ENCODE peak calls at places on chromosomes 5 and 9, in nine cellular contexts. O is CD8-positive, alpha-beta T cell; B is left ventricle myocardium inferior; T is cardiac muscle cell; P is mucosa of descending colon; F is thyroid gland; Q is HCT116; Z is sigmoid colon; D is CD4-positive, alpha-beta memory T cell. L is an unnamed sample. For H3K36me3 and H3K4me1, the result is how much of the 10 kb centered on the place peaks cover.

GRCh38 chr9:78921341-78921740 is 624.4 kb downstream of the PSAT1 start:
- DNase-seq in O (no peak), B (no peak), T (no peak), P (no peak), F (no peak), Q (no peak), Z (no peak), D (no peak), L (no peak)

GRCh38 chr5:10707198-10708187 is 53.5 kb downstream of the DAP start:
- DNase-seq in O (no peak), B (no peak), T (no peak), P (no peak), F (no peak), Q (no peak), Z (no peak), D (no peak), L (no peak)

GRCh38 chr9:16100596-16101091 is 547.8 kb downstream of the CCDC171 start:
- DNase-seq in O (no peak), B (peak), T (peak), P (peak), F (peak), Q (no peak), Z (peak), D (no peak), L (no peak)

GRCh38 chr5:72210913-72211670 is 103.8 kb downstream of the MAP1B start:
- DNase-seq in O (no peak), B (peak), T (peak), P (peak), F (peak), Q (no peak), Z (no peak), D (no peak), L (no peak)

GRCh38 chr5:96333397-96333790 is 99.7 kb downstream of the PCSK1 start:
- DNase-seq in O (no peak), B (no peak), T (no peak), P (no peak), F (no peak), Q (no peak), Z (no peak), D (no peak), L (no peak)

GRCh38 chr5:34587355-34588241 is 68.5 kb upstream of the RAI14 start:
- DNase-seq in O (no peak), B (no peak), T (peak), P (no peak), F (no peak), Q (no peak), Z (no peak), D (no peak), L (no peak)

GRCh38 chr5:59178482-59178881 is 595.6 kb downstream of the RAB3C start:
- DNase-seq in O (no peak), B (no peak), T (no peak), P (no peak), F (no peak), Q (no peak), Z (no peak), D (no peak), L (no peak)

GRCh38 chr9:13971910-13972655 is 341.9 kb downstream of the NFIB start:
- DNase-seq in O (no peak), B (no peak), T (peak), P (no peak), F (peak), Q (no peak), Z (no peak), D (no peak), L (no peak)

GRCh38 chr5:141477815-141478214 is 2.0 kb downstream of the PCDHGC3 start:
- DNase-seq in O (no peak), B (no peak), T (no peak), P (no peak), F (no peak), Q (no peak), Z (no peak), D (no peak), L (no peak)

GRCh38 chr5:119681734-119682133 is 52.4 kb downstream of the FAM170A start:
- DNase-seq in O (no peak), B (no peak), T (no peak), P (no peak), F (no peak), Q (no peak), Z (no peak), D (no peak), L (no peak)

GRCh38 chr9:105436753-105437152 is 11.1 kb upstream of the FSD1L start:
- DNase-seq in O (no peak), B (no peak), T (no peak), P (no peak), F (no peak), Q (no peak), Z (no peak), D (no peak), L (no peak)

GRCh38 chr5:151162794-151163193 is 5.2 kb upstream of the ANXA6 start:
- DNase-seq in O (no peak), B (no peak), T (no peak), P (no peak), F (no peak), Q (no peak), Z (no peak), D (no peak), L (no peak)

GRCh38 chr5:133509742-133510079 is 102.6 kb downstream of the FSTL4 start:
- DNase-seq in O (no peak), B (no peak), T (no peak), P (no peak), F (no peak), Q (no peak), Z (no peak), D (no peak), L (no peak)

GRCh38 chr9:89635816-89636215 is 31.0 kb downstream of the GADD45G start:
- DNase-seq in O (no peak), B (no peak), T (peak), P (no peak), F (no peak), Q (no peak), Z (no peak), D (no peak), L (no peak)

GRCh38 chr9:124818431-124819281 is 34.6 kb upstream of the WDR38 start:
- DNase-seq in O (no peak), B (no peak), T (no peak), P (no peak), F (peak), Q (peak), Z (no peak), D (no peak), L (peak)

GRCh38 chr5:55679556-55679955 is 32.6 kb downstream of the SLC38A9 start:
- DNase-seq in O (no peak), B (no peak), T (no peak), P (no peak), F (no peak), Q (no peak), Z (no peak), D (no peak), L (no peak)

GRCh38 chr5:60698316-60698715 is 1.6 kb downstream of the DEPDC1B start:
- DNase-seq in O (no peak), B (no peak), T (no peak), P (no peak), F (no peak), Q (no peak), Z (no peak), D (no peak), L (no peak)

GRCh38 chr5:42057254-42057690 is 132.2 kb downstream of the FBXO4 start:
- DNase-seq in O (peak), B (no peak), T (peak), P (peak), F (peak), Q (peak), Z (no peak), D (peak), L (peak)

GRCh38 chr9:135130266-135130976 is 43.0 kb downstream of the OLFM1 start:
- DNase-seq in O (no peak), B (no peak), T (no peak), P (peak), F (peak), Q (peak), Z (no peak), D (no peak), L (no peak)

GRCh38 chr5:132385321-132386105 is 16.0 kb downstream of the SLC22A5 start:
- DNase-seq in O (peak), B (no peak), T (peak), P (peak), F (peak), Q (no peak), Z (no peak), D (peak), L (peak)

GRCh38 chr9:27377147-27377807 is 80.3 kb upstream of the EQTN start:
- DNase-seq in O (no peak), B (no peak), T (no peak), P (no peak), F (no peak), Q (no peak), Z (no peak), D (no peak), L (no peak)

GRCh38 chr9:78713746-78714405 is 417.0 kb downstream of the PSAT1 start:
- DNase-seq in O (no peak), B (no peak), T (no peak), P (no peak), F (no peak), Q (no peak), Z (no peak), D (no peak), L (no peak)

GRCh38 chr5:132358760-132359159 is 10.8 kb upstream of the SLC22A5 start:
- DNase-seq in O (no peak), B (no peak), T (no peak), P (peak), F (no peak), Q (no peak), Z (no peak), D (no peak), L (no peak)

GRCh38 chr9:6354072-6354686 is 26.0 kb downstream of the TPD52L3 start:
- DNase-seq in O (peak), B (no peak), T (peak), P (peak), F (no peak), Q (peak), Z (no peak), D (peak), L (no peak)

GRCh38 chr9:32627394-32627954 is 8.0 kb downstream of the TAF1L start:
- DNase-seq in O (no peak), B (no peak), T (no peak), P (no peak), F (no peak), Q (peak), Z (no peak), D (no peak), L (no peak)

GRCh38 chr5:165573445-165573844 is 2068.0 kb downstream of the MAT2B start:
- DNase-seq in O (no peak), B (no peak), T (no peak), P (no peak), F (no peak), Q (no peak), Z (no peak), D (no peak), L (no peak)

GRCh38 chr5:150486402-150487198 is 21.3 kb upstream of the NDST1 start:
- DNase-seq in O (peak), B (peak), T (peak), P (peak), F (peak), Q (peak), Z (no peak), D (peak), L (peak)

GRCh38 chr5:143576721-143577484 is 173.4 kb upstream of the NR3C1 start:
- DNase-seq in O (no peak), B (no peak), T (peak), P (no peak), F (peak), Q (no peak), Z (no peak), D (no peak), L (no peak)

GRCh38 chr9:99491408-99492259 is 269.6 kb downstream of the SEC61B start:
- DNase-seq in O (no peak), B (no peak), T (peak), P (no peak), F (no peak), Q (no peak), Z (no peak), D (no peak), L (no peak)

GRCh38 chr5:446864-447263 is 3.9 kb downstream of the EXOC3 start:
- DNase-seq in O (no peak), B (no peak), T (peak), P (no peak), F (no peak), Q (peak), Z (peak), D (peak), L (no peak)

GRCh38 chr9:121474225-121474947 is 25.3 kb downstream of the GGTA1 start:
- DNase-seq in O (no peak), B (no peak), T (no peak), P (no peak), F (no peak), Q (no peak), Z (peak), D (no peak), L (no peak)

GRCh38 chr5:34487202-34487879 is 168.8 kb upstream of the RAI14 start:
- DNase-seq in O (no peak), B (no peak), T (peak), P (no peak), F (peak), Q (no peak), Z (no peak), D (no peak), L (peak)

DNA sequence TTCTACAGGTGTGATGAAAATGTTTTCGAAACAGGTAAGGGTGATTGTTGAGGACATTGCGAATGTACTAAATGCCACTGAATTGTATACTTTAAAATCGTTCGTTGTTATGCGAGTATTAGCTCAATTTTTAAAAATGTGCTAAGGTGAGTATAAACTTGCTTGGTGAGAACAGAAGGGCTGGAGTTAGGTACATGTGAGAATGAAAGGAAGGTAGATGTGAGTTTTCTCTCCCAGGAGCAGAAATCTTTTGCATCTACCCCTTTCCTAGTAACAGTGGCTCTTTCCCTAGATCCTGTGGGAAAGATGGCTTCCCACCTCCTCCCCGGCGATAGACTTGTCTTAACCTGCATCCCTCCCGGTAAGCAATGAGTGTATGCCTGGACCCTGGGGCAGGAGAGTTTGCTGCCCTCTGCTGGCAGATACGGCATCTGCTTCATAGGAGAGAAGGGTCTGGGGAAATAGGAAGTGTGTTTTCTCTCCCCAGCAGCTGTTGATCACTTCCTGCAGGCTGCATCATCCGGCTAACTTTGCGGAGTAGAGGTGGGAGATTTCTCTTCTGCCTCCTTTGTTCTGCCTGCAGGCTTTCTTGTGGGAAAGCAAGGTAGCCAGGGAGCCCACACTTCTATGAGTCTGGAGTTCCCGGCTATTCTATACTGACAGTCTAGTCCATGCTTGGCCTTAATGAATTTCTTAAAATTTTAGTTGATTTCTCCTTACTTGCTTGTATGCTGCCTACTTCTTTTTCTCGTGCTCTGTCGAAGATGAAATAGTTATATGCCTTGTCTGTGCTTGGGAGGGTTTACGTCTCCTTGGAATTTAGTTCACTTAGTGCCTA is 373.3 kb upstream of the SEMA6A start:
- DNase-seq in O (peak), B (peak), T (peak), P (peak), F (peak), Q (peak), Z (no peak), D (peak), L (peak)
- H3K4me3 ChIP-seq in O (no peak), B (no peak), T (no peak), P (no peak), F (no peak), Q (peak), Z (no peak), D (no peak), L (no peak)

GRCh38 chr5:56934325-56934724 is 17.6 kb downstream of the MIER3 start:
- DNase-seq in O (no peak), B (no peak), T (no peak), P (no peak), F (no peak), Q (no peak), Z (no peak), D (no peak), L (no peak)

GRCh38 chr5:56941981-56942380 is 9.9 kb downstream of the MIER3 start:
- DNase-seq in O (no peak), B (no peak), T (no peak), P (no peak), F (no peak), Q (no peak), Z (no peak), D (no peak), L (no peak)

GRCh38 chr5:56938858-56939257 is 13.1 kb downstream of the MIER3 start:
- DNase-seq in O (no peak), B (no peak), T (no peak), P (no peak), F (no peak), Q (no peak), Z (no peak), D (no peak), L (no peak)
- H3K36me3 ChIP-seq in O (under half), B (half or more), T (half or more), P (under half), F (under half), Q (half or more), Z (under half), D (under half), L (under half)

GRCh38 chr9:109912082-109912581 is 132.1 kb downstream of the PALM2AKAP2 start:
- DNase-seq in O (no peak), B (no peak), T (peak), P (no peak), F (no peak), Q (no peak), Z (no peak), D (no peak), L (no peak)
- H3K4me1 ChIP-seq in O (under half), B (half or more), T (under half), P (under half), F (under half), Q (under half), Z (under half), D (under half), L (under half)

GRCh38 chr9:33722359-33722675 is 73.0 kb upstream of the PRSS3 start:
- DNase-seq in O (no peak), B (no peak), T (no peak), P (no peak), F (no peak), Q (no peak), Z (no peak), D (no peak), L (no peak)

GRCh38 chr9:33721674-33722358 is 73.5 kb upstream of the PRSS3 start:
- DNase-seq in O (peak), B (peak), T (peak), P (peak), F (peak), Q (peak), Z (peak), D (peak), L (peak)

GRCh38 chr9:33714989-33715388 is 80.4 kb upstream of the PRSS3 start:
- DNase-seq in O (no peak), B (no peak), T (no peak), P (no peak), F (no peak), Q (no peak), Z (no peak), D (no peak), L (no peak)

GRCh38 chr9:33719581-33720374 is 75.6 kb upstream of the PRSS3 start:
- DNase-seq in O (peak), B (peak), T (peak), P (peak), F (peak), Q (no peak), Z (no peak), D (no peak), L (peak)

DNA sequence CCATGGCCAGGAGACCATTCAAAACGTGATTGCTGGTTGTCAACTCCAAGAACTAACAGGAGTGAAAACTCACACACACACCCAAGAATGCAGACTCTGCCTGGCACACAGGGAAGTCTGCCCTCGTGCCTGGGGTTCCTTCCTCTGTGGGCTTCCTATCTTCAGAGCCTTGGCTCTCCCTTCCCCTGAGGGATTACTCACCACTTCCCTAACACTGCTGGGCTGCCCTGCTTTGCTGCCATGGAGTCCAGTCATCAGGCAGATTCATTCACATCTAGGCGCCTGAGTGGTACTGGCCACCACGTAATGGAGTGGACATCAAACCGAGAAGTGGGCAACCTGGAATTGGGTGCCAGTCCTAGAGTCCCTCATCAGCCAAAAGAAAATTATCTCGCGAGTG is 76.4 kb upstream of the PRSS3 start:
- DNase-seq in O (no peak), B (peak), T (peak), P (peak), F (no peak), Q (no peak), Z (no peak), D (no peak), L (no peak)
- H3K4me3 ChIP-seq in O (no peak), B (no peak), T (no peak), P (no peak), F (no peak), Q (no peak), Z (no peak), D (no peak), L (no peak)

GRCh38 chr5:69313428-69313827 is 19.2 kb downstream of the CCDC125 start:
- DNase-seq in O (no peak), B (no peak), T (no peak), P (no peak), F (no peak), Q (no peak), Z (no peak), D (no peak), L (no peak)
- H3K36me3 ChIP-seq in O (under half), B (under half), T (under half), P (under half), F (under half), Q (under half), Z (under half), D (under half), L (under half)

GRCh38 chr5:172583931-172584511 is 57.0 kb upstream of the NEURL1B start:
- DNase-seq in O (no peak), B (peak), T (peak), P (no peak), F (no peak), Q (no peak), Z (peak), D (no peak), L (no peak)

GRCh38 chr5:172584638-172585037 is 56.4 kb upstream of the NEURL1B start:
- DNase-seq in O (no peak), B (no peak), T (no peak), P (no peak), F (no peak), Q (no peak), Z (no peak), D (no peak), L (no peak)

GRCh38 chr5:172586118-172587060 is 54.7 kb upstream of the NEURL1B start:
- DNase-seq in O (no peak), B (no peak), T (no peak), P (peak), F (no peak), Q (no peak), Z (no peak), D (no peak), L (no peak)

GRCh38 chr5:172587061-172587405 is 54.0 kb upstream of the NEURL1B start:
- DNase-seq in O (no peak), B (no peak), T (no peak), P (no peak), F (no peak), Q (no peak), Z (no peak), D (no peak), L (no peak)

DNA sequence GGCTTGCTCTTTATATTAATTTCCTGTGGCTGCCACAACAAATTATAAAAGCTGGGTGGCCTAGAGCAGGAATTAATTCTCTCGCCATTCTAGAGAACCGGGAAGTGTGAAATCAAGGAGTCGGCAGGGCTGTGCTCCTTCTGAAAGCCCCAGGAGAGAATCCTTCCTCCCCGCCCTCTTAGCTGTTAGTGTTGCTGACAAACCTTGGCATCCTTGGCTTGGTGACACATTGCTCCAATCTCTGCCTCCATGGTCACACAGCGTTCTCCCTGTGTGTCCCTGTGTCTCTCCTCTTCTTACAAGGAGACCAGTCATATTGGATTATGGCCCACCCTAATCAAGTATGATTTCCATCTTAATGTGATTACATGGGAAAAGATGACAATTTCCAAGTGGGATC is 55.9 kb upstream of the NEURL1B start:
- DNase-seq in O (no peak), B (no peak), T (no peak), P (no peak), F (no peak), Q (no peak), Z (no peak), D (no peak), L (no peak)
- H3K4me1 ChIP-seq in O (under half), B (half or more), T (under half), P (under half), F (under half), Q (under half), Z (under half), D (under half), L (under half)

L was measured in Caco-2.